ENCODE peak calls at places on chromosomes 11 and 22, in seven cellular contexts. U is GM23338, H is cardiac muscle cell, G is right atrium auricular region, T is mucosa of descending colon, M is BJ, Q is epithelial cell of esophagus. B is an unnamed sample.

GRCh38 chr11:67355023-67355793 is 1.9 kb upstream of the POLD4 start:
- DNase-seq in U (no peak), H (no peak), G (no peak), T (peak), M (no peak), Q (no peak), B (no peak)

GRCh38 chr22:22380098-22381030 is 128.2 kb downstream of the ZNF280B start:
- DNase-seq in U (peak), H (no peak), G (no peak), T (no peak), M (no peak), Q (no peak), B (peak)

GRCh38 chr11:85663080-85663729 is 1.7 kb downstream of the CREBZF start:
- DNase-seq in U (no peak), H (no peak), G (no peak), T (no peak), M (no peak), Q (no peak), B (no peak)

GRCh38 chr11:78419327-78419726 is 1.7 kb upstream of the GAB2 start:
- DNase-seq in U (no peak), H (peak), G (peak), T (no peak), M (peak), Q (peak), B (no peak)

GRCh38 chr11:103906291-103906850 is 130.1 kb upstream of the DDI1 start:
- DNase-seq in U (no peak), H (no peak), G (no peak), T (no peak), M (no peak), Q (no peak), B (no peak)

GRCh38 chr11:90222459-90223247 is at the start of gene CHORDC1:
- DNase-seq in U (peak), H (peak), G (peak), T (peak), M (peak), Q (peak), B (peak)

GRCh38 chr22:33035276-33035863 is 22.8 kb downstream of the SYN3 start:
- DNase-seq in U (no peak), H (no peak), G (peak), T (no peak), M (no peak), Q (no peak), B (no peak)

GRCh38 chr11:116257871-116258270 is 514.9 kb downstream of the BUD13 start:
- DNase-seq in U (no peak), H (no peak), G (no peak), T (no peak), M (no peak), Q (no peak), B (no peak)

GRCh38 chr11:77596626-77597025 is 6.9 kb downstream of the AQP11 start:
- DNase-seq in U (no peak), H (peak), G (no peak), T (no peak), M (peak), Q (peak), B (no peak)

GRCh38 chr22:22709719-22710445 is 65.5 kb downstream of the GGTLC2 start:
- DNase-seq in U (peak), H (no peak), G (peak), T (no peak), M (no peak), Q (no peak), B (no peak)

GRCh38 chr22:22702159-22702873 is 57.9 kb downstream of the GGTLC2 start:
- DNase-seq in U (peak), H (no peak), G (no peak), T (peak), M (no peak), Q (peak), B (no peak)

GRCh38 chr11:43987384-43988039 is 45.1 kb downstream of the C11orf96 start:
- DNase-seq in U (no peak), H (peak), G (peak), T (peak), M (peak), Q (no peak), B (no peak)

GRCh38 chr11:62555464-62556092 is 9.0 kb upstream of the AHNAK start:
- DNase-seq in U (peak), H (no peak), G (no peak), T (peak), M (no peak), Q (no peak), B (peak)

GRCh38 chr11:45900916-45901617 is 6.0 kb downstream of the FREY1 start:
- DNase-seq in U (peak), H (peak), G (no peak), T (no peak), M (no peak), Q (no peak), B (no peak)

GRCh38 chr11:110527146-110527545 is 97.4 kb downstream of the FDX1 start:
- DNase-seq in U (no peak), H (peak), G (no peak), T (no peak), M (no peak), Q (no peak), B (no peak)

GRCh38 chr11:44505591-44506054 is 59.8 kb upstream of the CD82 start:
- DNase-seq in U (no peak), H (peak), G (no peak), T (no peak), M (no peak), Q (peak), B (no peak)

GRCh38 chr11:120912504-120912903 is 111.4 kb upstream of the TBCEL start:
- DNase-seq in U (peak), H (peak), G (no peak), T (no peak), M (no peak), Q (peak), B (peak)

GRCh38 chr11:47177229-47177845 is 658 bp upstream of the ARFGAP2 start:
- DNase-seq in U (peak), H (peak), G (peak), T (no peak), M (no peak), Q (peak), B (peak)

GRCh38 chr11:120121336-120121735 is 16.6 kb downstream of the TRIM29 start:
- DNase-seq in U (no peak), H (no peak), G (no peak), T (no peak), M (no peak), Q (peak), B (no peak)

GRCh38 chr11:102794382-102794781 is 3.6 kb downstream of the MMP1 start:
- DNase-seq in U (peak), H (peak), G (no peak), T (no peak), M (no peak), Q (peak), B (peak)

GRCh38 chr22:48750282-48750681 is 1077.4 kb downstream of the BRD1 start:
- DNase-seq in U (no peak), H (no peak), G (no peak), T (peak), M (no peak), Q (no peak), B (no peak)

GRCh38 chr11:126918556-126918955 is 82.0 kb downstream of the KIRREL3 start:
- DNase-seq in U (no peak), H (no peak), G (no peak), T (no peak), M (no peak), Q (no peak), B (no peak)

GRCh38 chr11:72113170-72113808 is 794 bp upstream of the ANAPC15 start:
- DNase-seq in U (no peak), H (no peak), G (no peak), T (no peak), M (peak), Q (peak), B (no peak)

GRCh38 chr11:130197386-130198035 is 37.9 kb downstream of the ST14 start:
- DNase-seq in U (no peak), H (no peak), G (no peak), T (no peak), M (no peak), Q (peak), B (no peak)

GRCh38 chr22:48391820-48392219 is 1435.9 kb downstream of the BRD1 start:
- DNase-seq in U (no peak), H (no peak), G (peak), T (no peak), M (no peak), Q (no peak), B (no peak)

GRCh38 chr11:60939828-60940227 is 12.1 kb downstream of the SLC15A3 start:
- DNase-seq in U (no peak), H (peak), G (no peak), T (no peak), M (no peak), Q (peak), B (no peak)

GRCh38 chr11:111734383-111735261 is 31.6 kb downstream of the PPP2R1B start:
- DNase-seq in U (no peak), H (peak), G (no peak), T (no peak), M (no peak), Q (no peak), B (no peak)

GRCh38 chr22:48705159-48705916 is 1122.3 kb downstream of the BRD1 start:
- DNase-seq in U (no peak), H (no peak), G (no peak), T (no peak), M (no peak), Q (no peak), B (no peak)

GRCh38 chr11:95453616-95454118 is 222.7 kb upstream of the SESN3 start:
- DNase-seq in U (no peak), H (peak), G (no peak), T (no peak), M (no peak), Q (peak), B (no peak)

GRCh38 chr11:110522456-110522855 is 92.7 kb downstream of the FDX1 start:
- DNase-seq in U (no peak), H (no peak), G (no peak), T (no peak), M (no peak), Q (peak), B (no peak)

GRCh38 chr11:131609317-131609716 is 238.9 kb downstream of the NTM start:
- DNase-seq in U (no peak), H (peak), G (no peak), T (no peak), M (peak), Q (no peak), B (no peak)

GRCh38 chr11:99066609-99067008 is 45.9 kb downstream of the CNTN5 start:
- DNase-seq in U (peak), H (no peak), G (no peak), T (no peak), M (no peak), Q (no peak), B (no peak)

GRCh38 chr11:16299884-16300778 is 56.2 kb downstream of the SOX6 start:
- DNase-seq in U (no peak), H (no peak), G (no peak), T (no peak), M (no peak), Q (no peak), B (no peak)

GRCh38 chr11:128467610-128468041 is 119.7 kb downstream of the ETS1 start:
- DNase-seq in U (no peak), H (peak), G (peak), T (no peak), M (peak), Q (peak), B (no peak)

GRCh38 chr11:2383823-2384722 is 7.0 kb downstream of the CD81 start:
- DNase-seq in U (peak), H (no peak), G (no peak), T (peak), M (no peak), Q (peak), B (peak)

GRCh38 chr11:2382927-2383822 is 6.1 kb downstream of the CD81 start:
- DNase-seq in U (peak), H (peak), G (peak), T (peak), M (no peak), Q (no peak), B (no peak)

GRCh38 chr11:2385156-2386151 is 8.3 kb downstream of the CD81 start:
- DNase-seq in U (no peak), H (no peak), G (no peak), T (no peak), M (no peak), Q (no peak), B (peak)

GRCh38 chr11:2386591-2386990 is 9.5 kb downstream of the CD81 start:
- DNase-seq in U (no peak), H (no peak), G (no peak), T (no peak), M (no peak), Q (no peak), B (no peak)

GRCh38 chr11:2384723-2385041 is 7.6 kb downstream of the CD81 start:
- DNase-seq in U (no peak), H (no peak), G (no peak), T (no peak), M (no peak), Q (no peak), B (peak)
- H3K4me3 ChIP-seq in U (no peak), H (no peak), G (no peak), T (no peak), M (no peak), Q (no peak), B (peak)

GRCh38 chr11:68857037-68857586 is 15.4 kb upstream of the CPT1A start:
- DNase-seq in U (no peak), H (no peak), G (no peak), T (no peak), M (no peak), Q (no peak), B (no peak)
- TF ChIP-seq CTCF in U (peak), H (no peak), G (no peak), T (no peak), M (no peak), Q (no peak), B (no peak)

GRCh38 chr22:45338795-45339194 is 29.1 kb downstream of the FAM118A start:
- DNase-seq in U (no peak), H (no peak), G (no peak), T (no peak), M (no peak), Q (no peak), B (no peak)
- H3K4me3 ChIP-seq in U (no peak), H (no peak), G (no peak), T (no peak), M (no peak), Q (no peak), B (no peak)

GRCh38 chr11:74725701-74726100 is 5.5 kb downstream of the CHRDL2 start:
- DNase-seq in U (no peak), H (no peak), G (no peak), T (no peak), M (no peak), Q (no peak), B (no peak)

GRCh38 chr11:74720596-74721478 is 10.4 kb downstream of the CHRDL2 start:
- DNase-seq in U (peak), H (peak), G (peak), T (peak), M (no peak), Q (peak), B (no peak)

GRCh38 chr11:74726547-74727182 is 4.6 kb downstream of the CHRDL2 start:
- DNase-seq in U (peak), H (peak), G (peak), T (peak), M (no peak), Q (peak), B (peak)

GRCh38 chr11:74721479-74721835 is 9.8 kb downstream of the CHRDL2 start:
- DNase-seq in U (no peak), H (no peak), G (no peak), T (no peak), M (no peak), Q (no peak), B (no peak)

GRCh38 chr11:74723511-74723910 is 7.7 kb downstream of the CHRDL2 start:
- DNase-seq in U (no peak), H (no peak), G (no peak), T (no peak), M (no peak), Q (no peak), B (no peak)
- TF ChIP-seq CTCF in U (no peak), H (no peak), G (no peak), T (no peak), M (no peak), Q (no peak), B (no peak)

GRCh38 chr11:118265954-118266353 is 1.9 kb upstream of the MPZL2 start:
- DNase-seq in U (no peak), H (no peak), G (no peak), T (peak), M (no peak), Q (peak), B (no peak)

GRCh38 chr11:118267486-118267885 is 3.4 kb upstream of the MPZL2 start:
- DNase-seq in U (no peak), H (no peak), G (no peak), T (no peak), M (no peak), Q (peak), B (no peak)

GRCh38 chr11:118263109-118263508 is 988 bp downstream of the MPZL2 start:
- DNase-seq in U (no peak), H (no peak), G (no peak), T (no peak), M (no peak), Q (no peak), B (no peak)

GRCh38 chr11:118263694-118264567 is at the start of gene MPZL2:
- DNase-seq in U (peak), H (no peak), G (no peak), T (peak), M (no peak), Q (peak), B (no peak)

DNA sequence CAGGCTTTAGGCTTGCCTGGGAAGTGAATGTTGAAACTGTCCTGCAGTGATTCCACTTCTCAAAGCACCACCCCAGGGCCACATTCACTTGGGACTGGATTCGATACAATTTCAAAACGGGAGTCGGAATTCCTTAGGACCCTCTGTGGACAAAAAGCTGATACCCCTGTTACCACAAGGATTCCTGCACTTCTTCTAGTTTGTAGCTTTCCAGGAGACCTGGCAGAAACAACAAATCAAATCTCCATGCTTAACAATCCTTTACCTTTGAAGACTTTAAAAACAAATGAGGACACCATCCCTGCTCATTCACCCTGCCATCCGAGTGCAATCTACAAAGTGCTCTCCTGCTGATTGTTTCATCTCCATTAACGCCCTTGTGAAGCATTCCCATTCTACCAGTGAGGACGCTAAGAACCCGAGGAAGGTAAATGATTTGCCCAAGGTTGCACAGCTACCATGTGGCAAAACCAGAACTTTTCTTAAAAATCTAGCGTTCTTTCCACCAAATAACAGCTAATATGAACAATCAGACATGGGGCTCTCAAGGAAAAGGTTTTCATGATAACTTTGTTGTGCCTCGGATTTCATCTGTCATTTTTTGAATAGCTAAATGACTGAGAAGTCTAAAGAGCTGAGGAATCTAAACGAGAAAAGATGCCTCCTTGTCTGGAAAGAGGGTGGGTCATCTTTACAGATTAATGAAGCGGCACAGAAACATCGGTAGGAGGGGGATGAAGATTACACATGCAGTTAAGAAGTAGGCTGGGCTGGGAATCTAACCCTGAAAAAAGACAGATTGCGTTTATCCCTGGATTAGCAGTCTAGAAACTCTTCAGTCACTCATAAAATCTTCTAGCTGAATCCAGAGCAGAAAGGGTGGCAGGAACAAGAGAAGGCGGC is 722 bp upstream of the MPZL2 start:
- DNase-seq in U (peak), H (no peak), G (no peak), T (no peak), M (no peak), Q (peak), B (no peak)
- H3K4me3 ChIP-seq in U (peak), H (no peak), G (peak), T (no peak), M (no peak), Q (peak), B (no peak)

DNA sequence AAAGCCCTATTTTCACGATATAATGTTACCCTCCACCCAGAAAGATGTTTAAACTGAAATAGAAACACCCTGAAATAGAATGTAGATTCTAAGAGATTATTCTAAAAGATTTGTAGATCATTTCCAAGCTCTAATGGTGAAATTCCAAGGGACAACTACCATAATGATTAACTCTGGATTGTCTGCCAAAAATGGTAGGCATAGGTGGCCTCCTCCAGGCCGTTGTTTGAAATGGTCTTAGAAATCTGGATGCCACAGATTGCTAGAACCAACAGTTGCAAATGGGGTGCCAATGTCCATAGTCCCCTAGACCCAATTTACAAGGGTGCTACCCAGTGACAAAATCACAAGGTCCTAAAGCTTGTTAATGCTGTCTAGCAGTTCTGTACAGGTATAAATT is 6.7 kb upstream of the SLC6A5 start:
- DNase-seq in U (no peak), H (no peak), G (no peak), T (no peak), M (no peak), Q (no peak), B (no peak)
- TF ChIP-seq CTCF in U (peak), H (no peak), G (no peak), T (no peak), M (no peak), Q (no peak), B (no peak)

GRCh38 chr11:101048479-101048878 is 81.1 kb downstream of the PGR start:
- DNase-seq in U (no peak), H (no peak), G (no peak), T (no peak), M (no peak), Q (peak), B (no peak)
- H3K4me3 ChIP-seq in U (no peak), H (no peak), G (no peak), T (no peak), M (no peak), Q (no peak), B (no peak)

DNA sequence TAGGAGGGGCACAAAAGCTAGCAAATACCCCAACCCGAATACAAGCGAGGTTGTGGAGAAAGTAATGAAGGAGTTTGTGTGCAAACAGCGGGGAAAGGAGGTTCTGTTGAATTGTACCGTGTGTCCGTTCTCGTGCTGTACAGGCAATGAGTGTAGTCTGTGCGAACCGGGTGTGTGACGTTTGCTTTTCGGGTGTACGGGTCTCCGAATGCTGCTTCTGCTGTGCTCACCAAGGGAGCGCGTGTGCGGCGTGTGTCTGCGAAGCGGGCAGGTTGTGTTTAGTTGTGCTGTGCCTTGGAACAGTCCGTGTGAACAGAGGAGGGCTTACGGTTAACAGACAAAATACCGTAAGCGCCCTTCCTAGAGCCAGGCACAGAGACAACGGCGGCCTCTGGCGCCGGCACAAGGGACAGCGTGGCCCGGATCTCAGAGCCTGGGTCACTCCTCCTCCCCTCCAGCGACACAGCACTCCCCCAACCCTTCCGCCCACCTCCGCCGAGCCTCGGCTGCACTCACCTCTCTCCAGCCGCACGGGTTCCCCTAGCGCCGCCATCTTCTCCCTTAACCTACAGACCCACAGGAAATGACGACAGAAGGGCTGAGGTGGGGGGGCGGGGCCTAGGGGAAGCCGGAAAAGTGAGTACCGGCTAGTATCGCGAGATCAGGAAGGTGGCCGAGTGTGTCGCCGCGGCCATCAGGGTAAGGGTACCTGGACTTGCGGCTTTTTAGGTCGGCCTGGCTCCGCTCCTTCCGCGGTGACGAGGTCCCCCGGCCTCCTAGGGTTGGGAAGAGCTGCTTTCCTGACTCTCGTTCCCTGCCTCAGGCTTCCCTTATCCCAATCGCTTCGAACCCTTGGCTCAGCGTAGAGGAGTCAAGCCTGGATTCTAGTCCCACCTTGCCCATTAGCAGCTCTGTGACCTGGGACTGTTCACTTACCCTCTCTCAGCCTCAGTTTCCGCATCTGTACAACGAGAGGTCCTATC is at the start of gene LIN7C:
- DNase-seq in U (peak), H (peak), G (peak), T (peak), M (peak), Q (peak), B (peak)
- TF ChIP-seq CTCF in U (no peak), H (no peak), G (no peak), T (peak), M (peak), Q (no peak), B (no peak)

B was measured in GM12865.